ENCODE peak calls at places on chromosomes 6 and 20, in five cellular contexts. R is PC-9, U is neural progenitor cell, E is mammary epithelial cell, V is K562. P is an unnamed sample. For H4K20me1, the result is how much of the 10 kb centered on the place peaks cover.

GRCh38 chr6:132228894-132229293 is 172.4 kb downstream of the MOXD1 start:
- DNase-seq in E (peak), U (no peak), R (no peak), V (no peak), P (peak)

GRCh38 chr6:52063584-52064400 is 23.6 kb downstream of the PKHD1 start:
- DNase-seq in U (peak), E (peak), V (peak), R (no peak), P (peak)

GRCh38 chr20:51650685-51651134 is 108.2 kb upstream of the NFATC2 start:
- DNase-seq in R (no peak), V (no peak), E (peak), U (no peak), P (peak)

GRCh38 chr6:17013701-17014100 is 88.1 kb upstream of the STMND1 start:
- DNase-seq in V (no peak), U (no peak), E (peak), R (no peak), P (peak)

GRCh38 chr6:108760158-108761050 is 87.8 kb upstream of the ARMC2 start:
- DNase-seq in V (no peak), U (no peak), E (no peak), R (no peak), P (peak)

GRCh38 chr6:108655840-108656650 is 95.3 kb downstream of the FOXO3 start:
- DNase-seq in E (no peak), R (no peak), U (no peak), V (no peak), P (peak)

GRCh38 chr6:124002377-124003081 is 198.9 kb downstream of the NKAIN2 start:
- DNase-seq in E (no peak), U (no peak), R (no peak), V (no peak), P (peak)

GRCh38 chr6:112780498-112781096 is 433.5 kb downstream of the RFPL4B start:
- DNase-seq in E (peak), V (peak), R (peak), U (peak), P (peak)

GRCh38 chr20:37309941-37310590 is 20.6 kb downstream of the MANBAL start:
- DNase-seq in R (no peak), V (no peak), E (peak), U (no peak), P (no peak)

GRCh38 chr20:44650777-44651493 is 564 bp downstream of the ADA start:
- DNase-seq in U (no peak), E (no peak), R (peak), V (peak), P (no peak)

GRCh38 chr6:21986703-21987102 is 310.1 kb downstream of the PRL start:
- DNase-seq in R (no peak), E (no peak), V (no peak), U (no peak), P (no peak)

DNA sequence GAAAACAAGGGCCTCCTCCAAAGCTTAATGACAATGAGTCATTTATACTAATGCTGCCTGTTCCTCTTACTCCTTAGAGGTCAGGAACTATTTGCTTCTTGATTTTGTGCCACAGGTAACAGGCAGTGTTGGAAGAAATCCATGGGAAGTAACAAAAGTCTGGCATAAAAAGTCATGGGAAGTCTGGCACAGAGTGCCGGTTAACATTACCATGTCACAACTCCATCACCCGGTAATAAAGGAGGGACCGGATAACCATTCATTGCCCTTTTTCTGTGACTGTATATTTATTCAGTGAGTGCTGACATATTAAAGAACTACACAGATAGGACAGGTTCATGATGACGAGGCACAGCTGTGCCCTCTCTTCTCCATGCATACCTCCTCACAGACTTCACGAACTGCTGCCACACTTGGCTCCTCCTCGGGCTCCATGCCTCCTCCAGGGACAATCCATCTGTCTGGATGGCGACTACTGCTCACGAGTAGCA is 50.9 kb downstream of the NUDT3 start:
- DNase-seq in V (no peak), R (no peak), E (peak), U (no peak), P (peak)
- H3K4me2 ChIP-seq in V (no peak), R (no peak), E (peak), U (no peak), P (peak)

DNA sequence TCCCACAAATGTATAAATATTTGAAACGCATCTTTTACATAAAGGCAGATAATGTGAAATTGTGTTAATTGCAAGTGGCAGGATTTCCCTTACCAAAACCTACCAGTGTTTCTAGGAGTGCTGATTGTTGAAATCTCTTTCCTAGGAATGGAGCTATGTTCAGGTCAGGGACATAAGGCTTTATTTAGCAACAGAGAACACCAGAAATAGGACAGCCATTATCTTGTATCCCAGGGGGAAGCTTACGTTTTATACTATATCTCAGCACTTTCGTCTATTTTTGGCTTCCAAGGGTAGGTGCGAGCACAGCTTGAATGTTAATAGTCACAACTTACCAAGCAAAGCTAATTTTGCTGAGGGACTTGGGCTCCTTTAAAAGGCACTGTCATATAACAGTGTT is 94.1 kb downstream of the SYCP2 start:
- DNase-seq in R (no peak), V (no peak), U (no peak), E (no peak), P (no peak)
- H4K20me1 ChIP-seq in R (under half), V (under half), U (under half), E (under half), P (under half)

DNA sequence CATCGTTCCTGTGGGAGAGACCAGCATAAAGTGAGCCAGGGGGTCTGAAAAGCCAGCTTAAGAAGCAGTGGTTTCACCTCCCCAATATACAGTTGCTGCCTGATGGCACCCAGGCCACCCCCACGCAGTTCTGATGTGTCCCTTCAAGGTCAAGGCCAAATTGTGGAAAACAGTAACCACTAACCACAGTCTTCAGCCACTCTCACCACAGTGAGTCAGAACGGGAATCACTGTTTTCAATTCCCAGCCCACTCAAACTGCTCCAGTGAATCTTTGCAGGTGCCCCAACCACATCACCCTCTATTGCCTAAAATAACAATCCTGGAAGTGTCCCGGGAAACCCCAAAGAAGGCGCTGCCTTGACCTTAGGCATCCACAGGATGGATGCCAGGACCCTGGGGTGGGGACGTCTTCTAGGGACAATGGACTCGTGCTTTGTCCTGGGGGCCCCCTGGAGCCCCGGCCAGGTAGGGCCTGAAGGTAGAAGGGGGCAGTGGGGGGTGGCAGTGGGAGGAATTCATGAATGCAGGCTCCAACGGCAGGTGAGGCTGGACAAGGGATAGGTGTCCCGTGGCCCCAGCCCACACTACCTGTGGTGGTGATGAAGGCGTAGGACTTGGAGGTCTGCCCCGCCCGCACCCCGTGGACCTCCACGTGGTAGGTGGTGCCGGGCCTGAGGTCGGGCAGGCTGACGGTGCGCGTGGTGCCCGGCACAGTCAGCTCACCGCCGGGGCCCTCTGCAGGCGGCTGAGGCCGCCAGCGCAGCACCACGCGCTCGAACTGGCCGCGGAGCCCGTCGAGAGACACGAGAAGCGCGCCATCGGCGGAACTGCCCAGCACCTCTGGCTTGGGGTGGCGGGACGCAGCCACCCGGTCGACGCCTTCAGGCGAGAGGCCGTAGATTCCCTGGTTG is 22.2 kb downstream of the TNXB start:
- DNase-seq in R (peak), U (no peak), V (no peak), E (peak), P (peak)
- TF ChIP-seq EZH2 in R (no peak), U (no peak), V (no peak), E (no peak), P (no peak)

GRCh38 chr6:41624621-41625365 is 13.5 kb upstream of the MDFI start:
- DNase-seq in R (no peak), U (no peak), E (no peak), V (no peak), P (no peak)

GRCh38 chr6:41625442-41625841 is 12.8 kb upstream of the MDFI start:
- DNase-seq in U (no peak), E (peak), V (no peak), R (peak), P (no peak)

GRCh38 chr6:41626917-41627316 is 11.4 kb upstream of the MDFI start:
- DNase-seq in U (no peak), R (no peak), V (no peak), E (peak), P (no peak)

GRCh38 chr6:41629128-41629527 is 9.1 kb upstream of the MDFI start:
- DNase-seq in E (no peak), R (no peak), V (no peak), U (no peak), P (no peak)

DNA sequence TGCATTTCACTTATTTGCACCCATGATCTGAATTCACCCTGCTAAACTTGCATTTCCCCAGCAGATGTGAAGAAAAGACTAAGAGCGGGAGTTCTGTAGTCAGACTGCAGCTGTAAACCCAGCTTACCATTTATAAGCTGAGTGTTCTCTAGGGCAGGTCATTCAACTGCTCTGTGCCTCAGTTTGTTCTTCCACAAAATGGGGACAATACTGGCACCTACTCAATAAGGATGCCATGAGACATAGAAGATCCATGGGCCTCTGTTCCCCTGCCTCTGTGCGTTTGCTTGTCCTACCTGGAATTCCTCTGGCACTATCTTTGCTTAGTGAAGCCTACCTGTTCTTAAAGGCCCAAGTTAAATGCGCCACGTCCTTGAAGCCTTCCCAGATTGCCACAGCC is 12.2 kb upstream of the MDFI start:
- DNase-seq in E (no peak), R (no peak), V (no peak), U (no peak), P (no peak)
- H3K4me2 ChIP-seq in E (peak), R (no peak), V (no peak), U (no peak), P (no peak)

GRCh38 chr20:18287546-18287914 is 797 bp upstream of the ZNF133 start:
- DNase-seq in U (no peak), V (no peak), E (no peak), R (no peak), P (no peak)

GRCh38 chr20:18287915-18288747 is at the start of gene ZNF133:
- DNase-seq in U (peak), E (peak), R (peak), V (peak), P (peak)

GRCh38 chr20:18288748-18289705 is 700 bp downstream of the ZNF133 start:
- DNase-seq in U (peak), E (peak), V (peak), R (no peak), P (peak)

GRCh38 chr20:18279231-18279630 is 9.1 kb upstream of the ZNF133 start:
- DNase-seq in U (no peak), E (peak), V (no peak), R (no peak), P (no peak)

GRCh38 chr20:18284805-18285533 is 3.4 kb upstream of the ZNF133 start:
- DNase-seq in V (no peak), E (no peak), U (no peak), R (no peak), P (peak)
- H4K20me1 ChIP-seq in V (under half), E (under half), U (under half), R (under half), P (under half)